ENCODE peak calls at places on chromosomes 5 and 9, in six cellular contexts. G, Y, U, S, J and H are unnamed samples.

GRCh38 chr5:59716029-59716428 is 177.5 kb downstream of the PDE4D start:
- DNase-seq in G (no peak), Y (no peak), U (no peak), S (no peak), J (no peak), H (no peak)

GRCh38 chr9:86470326-86470725 is 116.1 kb upstream of the TUT7 start:
- DNase-seq in G (no peak), Y (no peak), U (no peak), S (no peak), J (no peak), H (no peak)

GRCh38 chr9:94656190-94656589 is 16.9 kb upstream of the FBP1 start:
- DNase-seq in G (peak), Y (no peak), U (no peak), S (no peak), J (peak), H (peak)

GRCh38 chr5:36028816-36029465 is 37.7 kb downstream of the UGT3A2 start:
- DNase-seq in G (no peak), Y (no peak), U (no peak), S (no peak), J (no peak), H (no peak)

GRCh38 chr5:144205141-144205551 is 34.5 kb downstream of the KCTD16 start:
- DNase-seq in G (no peak), Y (no peak), U (no peak), S (no peak), J (no peak), H (no peak)

GRCh38 chr9:21251162-21251561 is 11.4 kb upstream of the IFNA14 start:
- DNase-seq in G (no peak), Y (no peak), U (no peak), S (no peak), J (no peak), H (no peak)

GRCh38 chr5:95957804-95958203 is 3.8 kb downstream of the ELL2 start:
- DNase-seq in G (no peak), Y (no peak), U (no peak), S (no peak), J (no peak), H (no peak)

GRCh38 chr5:672329-673139 is 20.6 kb downstream of the TPPP start:
- DNase-seq in G (no peak), Y (no peak), U (peak), S (peak), J (no peak), H (no peak)

GRCh38 chr9:116275418-116276295 is 122.1 kb downstream of the PAPPA start:
- DNase-seq in G (no peak), Y (no peak), U (no peak), S (no peak), J (no peak), H (no peak)

GRCh38 chr9:136533775-136534157 is 12.1 kb downstream of the NOTCH1 start:
- DNase-seq in G (no peak), Y (no peak), U (no peak), S (no peak), J (no peak), H (no peak)

GRCh38 chr5:159331099-159331973 is 1.0 kb upstream of the IL12B start:
- DNase-seq in G (no peak), Y (no peak), U (no peak), S (peak), J (peak), H (peak)

GRCh38 chr9:114968710-114969109 is 38.3 kb upstream of the TNFSF8 start:
- DNase-seq in G (no peak), Y (no peak), U (no peak), S (no peak), J (no peak), H (no peak)

GRCh38 chr9:92747459-92748232 is 17.0 kb downstream of the BICD2 start:
- DNase-seq in G (no peak), Y (no peak), U (no peak), S (no peak), J (no peak), H (no peak)

GRCh38 chr9:107213561-107214028 is 69.5 kb upstream of the RAD23B start:
- DNase-seq in G (peak), Y (peak), U (peak), S (no peak), J (no peak), H (peak)

GRCh38 chr9:123561055-123561454 is 205.1 kb downstream of the CRB2 start:
- DNase-seq in G (no peak), Y (peak), U (no peak), S (no peak), J (no peak), H (no peak)

GRCh38 chr9:10265102-10265708 is 347.6 kb downstream of the PTPRD start:
- DNase-seq in G (no peak), Y (no peak), U (no peak), S (no peak), J (no peak), H (no peak)

GRCh38 chr5:68172314-68172713 is 43.2 kb upstream of the PIK3R1 start:
- DNase-seq in G (no peak), Y (no peak), U (no peak), S (no peak), J (no peak), H (no peak)

GRCh38 chr9:95028855-95029219 is 288.7 kb downstream of the FANCC start:
- DNase-seq in G (no peak), Y (no peak), U (no peak), S (no peak), J (no peak), H (no peak)

GRCh38 chr5:58794875-58795274 is 212.0 kb downstream of the RAB3C start:
- DNase-seq in G (peak), Y (no peak), U (no peak), S (no peak), J (no peak), H (no peak)

GRCh38 chr9:135302329-135303279 is 177.0 kb upstream of the PPP1R26 start:
- DNase-seq in G (no peak), Y (no peak), U (no peak), S (no peak), J (no peak), H (no peak)

GRCh38 chr9:121744002-121744686 is 92.7 kb downstream of the DAB2IP start:
- DNase-seq in G (no peak), Y (no peak), U (peak), S (peak), J (peak), H (peak)

GRCh38 chr5:160749026-160749425 is 103.0 kb downstream of the ATP10B start:
- DNase-seq in G (no peak), Y (no peak), U (no peak), S (no peak), J (no peak), H (no peak)

GRCh38 chr5:52668544-52669185 is 119.1 kb upstream of the ITGA1 start:
- DNase-seq in G (no peak), Y (no peak), U (no peak), S (no peak), J (no peak), H (no peak)

GRCh38 chr9:1434082-1434481 is 383.9 kb downstream of the DMRT2 start:
- DNase-seq in G (no peak), Y (no peak), U (no peak), S (peak), J (no peak), H (no peak)

GRCh38 chr5:45262061-45262590 is 434.1 kb downstream of the HCN1 start:
- DNase-seq in G (no peak), Y (no peak), U (no peak), S (no peak), J (no peak), H (no peak)

GRCh38 chr9:113581865-113582697 is 118.6 kb downstream of the RGS3 start:
- DNase-seq in G (peak), Y (no peak), U (no peak), S (no peak), J (peak), H (peak)

GRCh38 chr9:110622368-110622767 is 42.8 kb upstream of the SVEP1 start:
- DNase-seq in G (no peak), Y (no peak), U (no peak), S (no peak), J (no peak), H (no peak)

GRCh38 chr5:116990010-116990409 is 415.4 kb upstream of the SEMA6A start:
- DNase-seq in G (no peak), Y (no peak), U (peak), S (no peak), J (no peak), H (no peak)

GRCh38 chr9:21392270-21392669 is 7.1 kb upstream of the IFNA2 start:
- DNase-seq in G (no peak), Y (no peak), U (peak), S (no peak), J (no peak), H (no peak)

GRCh38 chr5:1110260-1110929 is 1.5 kb downstream of the SLC12A7 start:
- DNase-seq in G (no peak), Y (no peak), U (no peak), S (no peak), J (no peak), H (no peak)

GRCh38 chr5:107430077-107430625 is 240.6 kb downstream of the EFNA5 start:
- DNase-seq in G (no peak), Y (no peak), U (no peak), S (no peak), J (no peak), H (no peak)

GRCh38 chr9:75866273-75866871 is 24.1 kb upstream of the PCSK5 start:
- DNase-seq in G (no peak), Y (no peak), U (peak), S (peak), J (no peak), H (no peak)

GRCh38 chr9:121322037-121322736 is 47.9 kb downstream of the STOM start:
- DNase-seq in G (no peak), Y (no peak), U (peak), S (no peak), J (no peak), H (no peak)

GRCh38 chr9:131420913-131421312 is 27.0 kb downstream of the PRRC2B start:
- DNase-seq in G (no peak), Y (no peak), U (peak), S (no peak), J (no peak), H (no peak)

GRCh38 chr5:147920420-147921030 is 14.2 kb upstream of the C5orf46 start:
- DNase-seq in G (no peak), Y (no peak), U (no peak), S (no peak), J (no peak), H (no peak)

GRCh38 chr5:43636076-43636475 is 33.1 kb downstream of the NNT start:
- DNase-seq in G (no peak), Y (no peak), U (no peak), S (no peak), J (no peak), H (no peak)

GRCh38 chr5:144405986-144406385 is 235.3 kb downstream of the KCTD16 start:
- DNase-seq in G (no peak), Y (no peak), U (no peak), S (no peak), J (no peak), H (no peak)

GRCh38 chr5:142248853-142249462 is 75.9 kb downstream of the SPRY4 start:
- DNase-seq in G (no peak), Y (no peak), U (no peak), S (no peak), J (no peak), H (no peak)

GRCh38 chr5:10691826-10692785 is 68.9 kb downstream of the DAP start:
- DNase-seq in G (no peak), Y (no peak), U (no peak), S (no peak), J (no peak), H (no peak)

GRCh38 chr5:150120062-150120441 is 33.7 kb upstream of the CSF1R start:
- DNase-seq in G (no peak), Y (no peak), U (no peak), S (no peak), J (no peak), H (no peak)

GRCh38 chr5:150117945-150118560 is 31.7 kb upstream of the CSF1R start:
- DNase-seq in G (no peak), Y (no peak), U (no peak), S (no peak), J (no peak), H (peak)

GRCh38 chr5:150116667-150117395 is 30.5 kb upstream of the CSF1R start:
- DNase-seq in G (no peak), Y (no peak), U (no peak), S (no peak), J (no peak), H (peak)

GRCh38 chr5:150119421-150120061 is 33.2 kb upstream of the CSF1R start:
- DNase-seq in G (no peak), Y (no peak), U (no peak), S (no peak), J (no peak), H (no peak)

GRCh38 chr5:150118561-150119229 is 32.3 kb upstream of the CSF1R start:
- DNase-seq in G (no peak), Y (no peak), U (no peak), S (no peak), J (no peak), H (peak)
- TF ChIP-seq TAF1 in G (no peak), Y (no peak), U (no peak), S (no peak), J (no peak), H (no peak)

GRCh38 chr5:172769324-172769597 is 1.7 kb downstream of the DUSP1 start:
- DNase-seq in G (no peak), Y (no peak), U (no peak), S (no peak), J (no peak), H (no peak)

GRCh38 chr5:172770374-172770674 is 671 bp downstream of the DUSP1 start:
- DNase-seq in G (no peak), Y (no peak), U (no peak), S (no peak), J (peak), H (no peak)

GRCh38 chr5:172769598-172770373 is 1.2 kb downstream of the DUSP1 start:
- DNase-seq in G (no peak), Y (no peak), U (no peak), S (no peak), J (no peak), H (no peak)

GRCh38 chr5:172768098-172768572 is 2.9 kb downstream of the DUSP1 start:
- DNase-seq in G (no peak), Y (no peak), U (no peak), S (no peak), J (no peak), H (no peak)

DNA sequence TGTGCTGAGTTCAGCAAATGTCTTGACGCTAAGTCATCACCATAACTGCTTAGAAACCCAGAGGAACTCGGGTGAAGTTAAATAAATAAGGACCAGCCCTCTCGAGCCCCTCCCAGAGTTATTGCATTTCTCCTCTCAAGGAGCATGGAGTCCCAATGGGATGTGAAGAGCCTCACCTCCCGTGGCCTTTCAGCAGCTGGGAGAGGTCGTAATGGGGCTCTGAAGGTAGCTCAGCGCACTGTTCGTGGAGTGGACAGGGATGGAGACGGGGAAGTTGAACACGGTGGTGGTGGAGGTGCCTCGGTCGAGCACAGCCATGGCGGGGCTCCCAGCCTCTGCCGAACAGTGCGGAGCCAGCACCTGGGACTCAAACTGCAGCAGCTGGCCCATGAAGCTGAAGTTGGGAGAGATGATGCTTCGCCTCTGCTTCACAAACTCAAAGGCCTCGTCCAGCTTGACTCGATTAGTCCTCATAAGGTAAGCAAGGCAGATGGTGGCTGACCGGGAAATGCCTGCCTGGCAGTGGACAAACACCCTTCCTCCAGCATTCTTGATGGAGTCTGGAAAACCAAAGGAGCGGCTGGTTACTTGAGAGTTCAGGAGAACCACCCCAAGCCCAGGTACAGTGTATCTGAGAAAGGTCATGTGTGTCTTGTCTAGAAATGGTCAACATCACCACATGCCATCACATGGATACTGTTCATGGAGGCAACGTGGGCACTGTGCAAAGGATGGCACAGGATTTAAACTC is 2.2 kb downstream of the DUSP1 start:
- DNase-seq in G (no peak), Y (no peak), U (no peak), S (no peak), J (no peak), H (no peak)
- TF ChIP-seq POLR2A in G (peak), Y (peak), U (no peak), S (no peak), J (no peak), H (no peak)

GRCh38 chr5:131387236-131387635 is 123.4 kb downstream of the CDC42SE2 start:
- DNase-seq in G (no peak), Y (no peak), U (no peak), S (no peak), J (no peak), H (no peak)

GRCh38 chr5:131389096-131389868 is 125.4 kb downstream of the CDC42SE2 start:
- DNase-seq in G (no peak), Y (no peak), U (no peak), S (no peak), J (no peak), H (no peak)

GRCh38 chr5:131384616-131385214 is 120.9 kb downstream of the CDC42SE2 start:
- DNase-seq in G (no peak), Y (no peak), U (no peak), S (no peak), J (no peak), H (no peak)

GRCh38 chr5:131386124-131386523 is 122.3 kb downstream of the CDC42SE2 start:
- DNase-seq in G (no peak), Y (no peak), U (no peak), S (no peak), J (no peak), H (no peak)

GRCh38 chr5:131386779-131387178 is 122.9 kb downstream of the CDC42SE2 start:
- DNase-seq in G (no peak), Y (no peak), U (peak), S (no peak), J (no peak), H (no peak)
- TF ChIP-seq TAF1 in G (no peak), Y (no peak), U (no peak), S (no peak), J (no peak), H (no peak)

GRCh38 chr9:97468658-97469448 is 32.6 kb upstream of the TMOD1 start:
- DNase-seq in G (peak), Y (peak), U (peak), S (peak), J (peak), H (peak)
- TF ChIP-seq POLR2A in G (no peak), Y (no peak), U (no peak), S (no peak), J (no peak), H (no peak)

GRCh38 chr5:16983022-16983639 is 47.0 kb upstream of the MYO10 start:
- DNase-seq in G (no peak), Y (no peak), U (peak), S (no peak), J (no peak), H (no peak)
- TF ChIP-seq TAF1 in G (no peak), Y (no peak), U (no peak), S (no peak), J (no peak), H (no peak)